ENCODE peak calls at places on chromosomes 3 and 15, in seven cellular contexts. X is GM23248, C is pancreas, W is heart right ventricle, Q is uterus, J is spleen, S is SJSA1. K is an unnamed sample.

GRCh38 chr3:32596926-32597369 is 26.3 kb upstream of the DYNC1LI1 start:
- DNase-seq in X (no peak), C (no peak), W (no peak), Q (no peak), J (no peak), S (no peak), K (no peak)

GRCh38 chr3:36714343-36714742 is 50.0 kb downstream of the DCLK3 start:
- DNase-seq in X (peak), C (no peak), W (no peak), Q (no peak), J (no peak), S (no peak), K (no peak)

GRCh38 chr3:53231532-53232511 is 24.0 kb downstream of the TKT start:
- DNase-seq in X (no peak), C (peak), W (no peak), Q (no peak), J (peak), S (no peak), K (peak)

GRCh38 chr3:29183346-29184087 is 97.4 kb upstream of the RBMS3 start:
- DNase-seq in X (peak), C (no peak), W (no peak), Q (no peak), J (no peak), S (no peak), K (no peak)

GRCh38 chr3:23822559-23822958 is 16.8 kb downstream of the UBE2E1 start:
- DNase-seq in X (no peak), C (no peak), W (no peak), Q (no peak), J (no peak), S (no peak), K (no peak)

GRCh38 chr3:2623463-2623862 is 486.7 kb downstream of the IL5RA start:
- DNase-seq in X (no peak), C (no peak), W (no peak), Q (no peak), J (no peak), S (no peak), K (no peak)

GRCh38 chr15:94336817-94337537 is 105.6 kb downstream of the MCTP2 start:
- DNase-seq in X (no peak), C (no peak), W (no peak), Q (no peak), J (no peak), S (no peak), K (no peak)

GRCh38 chr3:58652624-58653023 is 13.9 kb downstream of the FAM3D start:
- DNase-seq in X (no peak), C (no peak), W (no peak), Q (no peak), J (no peak), S (no peak), K (no peak)

GRCh38 chr3:67947808-67948508 is 293.5 kb upstream of the SUCLG2 start:
- DNase-seq in X (no peak), C (no peak), W (peak), Q (no peak), J (peak), S (peak), K (no peak)

GRCh38 chr15:90924375-90924774 is 8.0 kb downstream of the HDDC3 start:
- DNase-seq in X (no peak), C (no peak), W (no peak), Q (no peak), J (no peak), S (no peak), K (no peak)

GRCh38 chr15:52653451-52653964 is 25.7 kb downstream of the ATOSA start:
- DNase-seq in X (peak), C (no peak), W (no peak), Q (no peak), J (no peak), S (peak), K (no peak)

GRCh38 chr3:77807312-77807711 is 767.4 kb downstream of the ROBO2 start:
- DNase-seq in X (no peak), C (no peak), W (no peak), Q (no peak), J (no peak), S (no peak), K (no peak)

GRCh38 chr3:27686642-27687041 is 35.5 kb downstream of the EOMES start:
- DNase-seq in X (peak), C (no peak), W (no peak), Q (no peak), J (no peak), S (no peak), K (no peak)

GRCh38 chr3:18442743-18443669 is 17.9 kb upstream of the SATB1 start:
- DNase-seq in X (no peak), C (no peak), W (no peak), Q (no peak), J (no peak), S (no peak), K (no peak)

GRCh38 chr15:90903733-90904536 is 833 bp downstream of the MAN2A2 start:
- DNase-seq in X (no peak), C (peak), W (no peak), Q (no peak), J (peak), S (no peak), K (no peak)

GRCh38 chr3:140630866-140631265 is 47.0 kb upstream of the TRIM42 start:
- DNase-seq in X (peak), C (no peak), W (no peak), Q (no peak), J (no peak), S (no peak), K (no peak)

GRCh38 chr15:23690015-23690414 is 2.9 kb upstream of the NDN start:
- DNase-seq in X (no peak), C (no peak), W (no peak), Q (peak), J (no peak), S (no peak), K (no peak)
- H3K27ac ChIP-seq in X (no peak), C (no peak), W (no peak), Q (peak), J (no peak), S (no peak), K (peak)

DNA sequence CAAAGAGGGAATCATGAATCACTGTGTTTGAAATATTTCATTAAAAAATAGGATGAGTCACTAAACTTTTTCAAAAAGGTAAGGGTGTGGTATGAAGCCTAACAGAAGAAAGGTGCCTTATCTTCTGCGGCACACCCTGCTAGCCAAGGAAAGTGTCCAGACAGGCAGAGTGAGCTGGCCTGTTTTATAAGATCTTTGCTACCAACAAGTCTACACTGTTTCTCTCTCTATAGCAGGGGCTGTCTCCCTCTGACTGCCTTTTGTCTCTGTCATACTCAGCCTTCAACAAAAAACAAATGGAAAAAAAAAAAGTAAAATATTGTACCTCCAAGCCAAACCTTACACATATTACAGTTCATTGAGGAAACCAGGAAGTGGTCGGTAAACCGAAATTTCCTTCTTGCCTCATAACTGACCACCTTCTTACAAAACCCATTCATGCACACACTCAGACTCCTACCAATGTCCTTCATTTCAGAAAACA is 9.1 kb downstream of the ZDHHC3 start:
- DNase-seq in X (no peak), C (no peak), W (no peak), Q (no peak), J (no peak), S (no peak), K (no peak)
- H3K4me3 ChIP-seq in X (no peak), C (no peak), W (no peak), Q (no peak), J (no peak), S (no peak), K (no peak)

DNA sequence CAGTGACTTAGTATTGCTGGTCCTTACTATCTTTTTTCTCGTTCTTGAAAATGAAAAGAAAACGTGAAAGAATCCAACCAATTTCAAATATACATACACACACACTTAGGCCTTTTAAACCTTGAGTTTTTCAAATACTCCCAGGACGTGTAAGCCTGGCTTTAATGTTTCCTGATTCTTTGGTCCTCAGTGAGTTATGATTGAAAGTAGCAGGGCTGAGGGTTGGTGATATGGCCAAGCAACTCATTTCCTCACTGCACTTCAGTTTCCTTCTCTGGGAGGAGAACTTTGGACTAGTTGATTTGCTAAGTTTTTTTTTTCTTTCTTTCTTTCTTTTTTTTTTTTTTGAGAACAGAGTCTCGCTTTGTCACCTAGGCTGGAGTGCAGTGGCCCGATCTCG is 34.6 kb downstream of the CHD2 start:
- DNase-seq in X (no peak), C (no peak), W (no peak), Q (no peak), J (no peak), S (no peak), K (no peak)
- H3K27ac ChIP-seq in X (no peak), C (no peak), W (no peak), Q (no peak), J (peak), S (no peak), K (no peak)

GRCh38 chr15:79516155-79516554 is 84.0 kb downstream of the MINAR1 start:
- DNase-seq in X (no peak), C (no peak), W (no peak), Q (no peak), J (no peak), S (no peak), K (no peak)

GRCh38 chr15:79515628-79516027 is 83.5 kb downstream of the MINAR1 start:
- DNase-seq in X (no peak), C (no peak), W (no peak), Q (no peak), J (no peak), S (no peak), K (no peak)

GRCh38 chr15:79513916-79514315 is 81.8 kb downstream of the MINAR1 start:
- DNase-seq in X (no peak), C (no peak), W (no peak), Q (no peak), J (no peak), S (no peak), K (no peak)

GRCh38 chr15:79516646-79517045 is 84.5 kb downstream of the MINAR1 start:
- DNase-seq in X (no peak), C (no peak), W (no peak), Q (no peak), J (no peak), S (no peak), K (no peak)
- H3K4me3 ChIP-seq in X (no peak), C (no peak), W (no peak), Q (no peak), J (no peak), S (no peak), K (no peak)

GRCh38 chr3:11090551-11090950 is 63.7 kb upstream of the HRH1 start:
- DNase-seq in X (no peak), C (no peak), W (no peak), Q (no peak), J (no peak), S (no peak), K (no peak)
- H3K27ac ChIP-seq in X (no peak), C (no peak), W (no peak), Q (peak), J (no peak), S (no peak), K (no peak)

GRCh38 chr3:9679476-9680097 is 24.0 kb upstream of the CPNE9 start:
- DNase-seq in X (no peak), C (no peak), W (no peak), Q (no peak), J (no peak), S (no peak), K (no peak)

GRCh38 chr3:9681011-9681722 is 22.5 kb upstream of the CPNE9 start:
- DNase-seq in X (no peak), C (no peak), W (no peak), Q (no peak), J (no peak), S (no peak), K (no peak)

GRCh38 chr3:9681723-9682081 is 21.9 kb upstream of the CPNE9 start:
- DNase-seq in X (no peak), C (no peak), W (no peak), Q (no peak), J (no peak), S (no peak), K (no peak)

GRCh38 chr3:9685216-9686049 is 18.2 kb upstream of the CPNE9 start:
- DNase-seq in X (no peak), C (no peak), W (no peak), Q (no peak), J (no peak), S (no peak), K (no peak)

GRCh38 chr3:9682123-9682522 is 21.5 kb upstream of the CPNE9 start:
- DNase-seq in X (no peak), C (no peak), W (no peak), Q (no peak), J (no peak), S (no peak), K (no peak)
- H3K4me3 ChIP-seq in X (no peak), C (no peak), W (no peak), Q (no peak), J (no peak), S (no peak), K (no peak)

K was measured in left lung.